ENCODE peak calls at places on chromosomes 7 and 10, in six cellular contexts. M, B, W, J, F and Z are unnamed samples.

GRCh38 chr10:32112055-32112454 is 55.8 kb upstream of the KIF5B start:
- DNase-seq in J (peak; percentile 81), M (no peak), F (peak; percentile 92), B (peak; percentile 54), W (no peak), Z (peak; percentile 87)

GRCh38 chr10:61031341-61031740 is 87.4 kb upstream of the RHOBTB1 start:
- DNase-seq in W (no peak), B (no peak), J (no peak), F (no peak), M (no peak), Z (no peak)

GRCh38 chr10:37856881-37857286 is 526 bp downstream of the ZNF248 start:
- DNase-seq in M (peak; percentile 6), B (no peak), J (peak; percentile 22), F (peak; percentile 5), W (no peak), Z (peak; percentile 69)

GRCh38 chr10:17366705-17367104 is 87.7 kb downstream of the ST8SIA6 start:
- DNase-seq in J (no peak), B (no peak), M (no peak), F (no peak), W (no peak), Z (no peak)

GRCh38 chr10:117175215-117175900 is 21.9 kb upstream of the KCNK18 start:
- DNase-seq in F (no peak), M (peak; percentile 70), W (no peak), B (no peak), J (no peak), Z (no peak)

GRCh38 chr7:14836571-14837189 is 65.9 kb downstream of the DGKB start:
- DNase-seq in M (peak; percentile 56), W (peak; percentile 15), J (peak; percentile 63), B (peak; percentile 94), F (peak; percentile 53), Z (peak; percentile 59)

GRCh38 chr10:649798-650690 is 39.4 kb downstream of the DIP2C start:
- DNase-seq in M (peak; percentile 57), J (no peak), B (no peak), W (no peak), F (no peak), Z (peak; percentile 73)

GRCh38 chr10:86085136-86085535 is 281.5 kb downstream of the GRID1 start:
- DNase-seq in F (no peak), W (no peak), M (no peak), J (no peak), B (no peak), Z (no peak)

GRCh38 chr10:73439605-73440298 is 6.4 kb upstream of the MSS51 start:
- DNase-seq in B (no peak), F (peak; percentile 54), J (peak; percentile 51), M (no peak), W (no peak), Z (peak; percentile 76)

GRCh38 chr10:48670978-48671913 is 13.4 kb upstream of the WDFY4 start:
- DNase-seq in F (no peak), J (no peak), W (peak; percentile 32), M (peak; percentile 83), B (no peak), Z (no peak)

GRCh38 chr10:120949511-120950102 is 98.4 kb downstream of the WDR11 start:
- DNase-seq in W (no peak), M (peak; percentile 71), F (no peak), J (peak; percentile 3), B (no peak), Z (peak; percentile 77)

GRCh38 chr7:41029072-41029492 is 673.8 kb downstream of the INHBA start:
- DNase-seq in W (no peak), J (peak; percentile 88), F (peak; percentile 73), M (no peak), B (no peak), Z (peak; percentile 89)

GRCh38 chr10:113869789-113870188 is 15.3 kb downstream of the NHLRC2 start:
- DNase-seq in M (no peak), J (no peak), W (no peak), B (no peak), F (no peak), Z (no peak)

GRCh38 chr10:78472542-78472890 is 438.9 kb downstream of the RPS24 start:
- DNase-seq in J (no peak), F (no peak), W (peak; percentile 37), B (no peak), M (peak; percentile 64), Z (no peak)

GRCh38 chr10:100554902-100555301 is 19.2 kb downstream of the HIF1AN start:
- DNase-seq in B (no peak), W (no peak), M (no peak), J (no peak), F (no peak), Z (no peak)

DNA sequence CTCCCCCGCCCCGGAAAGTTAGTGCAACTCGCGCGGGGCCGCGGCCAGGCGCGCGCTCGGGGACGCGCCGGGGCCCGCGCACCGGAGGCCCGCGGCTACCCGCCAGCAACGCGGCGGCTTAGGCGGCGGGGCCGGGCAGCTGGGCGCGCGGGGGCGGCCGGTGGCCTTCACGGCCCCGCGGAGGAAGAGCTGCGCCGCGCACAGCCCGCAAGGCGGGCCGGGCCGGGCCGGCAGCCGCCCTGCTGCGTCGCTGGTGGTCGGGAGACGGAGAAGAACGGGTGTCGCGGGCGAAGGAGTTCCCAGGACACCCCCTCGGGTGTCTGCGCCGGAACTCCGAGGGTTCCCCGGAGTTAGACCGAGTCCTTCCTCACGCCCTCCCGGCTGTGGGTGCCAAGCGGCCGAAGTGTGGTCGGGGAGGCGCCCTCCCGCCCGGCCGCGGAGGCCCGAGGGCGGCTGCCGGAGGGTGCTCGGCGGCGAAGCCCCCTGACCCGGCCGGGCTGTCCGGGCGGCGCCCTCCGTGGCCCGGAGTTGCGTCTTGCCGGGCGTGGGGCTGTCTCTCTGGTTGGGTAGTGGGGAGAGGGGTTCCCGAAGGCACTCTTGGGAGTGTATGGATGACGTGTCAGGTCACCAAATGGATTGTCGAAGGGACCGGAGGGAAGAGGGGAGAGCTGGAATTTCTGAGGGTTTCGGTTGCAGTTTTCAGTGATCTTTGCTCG is 584 bp downstream of the ST7 start:
- DNase-seq in B (peak; percentile 89), J (peak; percentile 79), F (peak; percentile 84), W (peak; percentile 58), M (peak; percentile 86), Z (peak; percentile 91)
- H3K4me3 ChIP-seq in B (peak overlapping the region; percentile 95), J (peak overlapping the region; percentile 95), F (peak overlapping the region; percentile 73), W (peak overlapping the region; percentile 96), M (peak overlapping the region; percentile 94), Z (peak overlapping the region; percentile 89)

GRCh38 chr7:130907439-130907838 is 173.4 kb upstream of the KLF14 start:
- DNase-seq in F (no peak), J (no peak), W (no peak), M (no peak), B (no peak), Z (no peak)

GRCh38 chr7:130909881-130910672 is 176.1 kb upstream of the KLF14 start:
- DNase-seq in J (peak; percentile 75), M (no peak), F (no peak), B (no peak), W (no peak), Z (no peak)

GRCh38 chr7:130906575-130906974 is 172.6 kb upstream of the KLF14 start:
- DNase-seq in B (no peak), M (no peak), F (no peak), J (no peak), W (no peak), Z (no peak)

GRCh38 chr7:130909161-130909836 is 175.3 kb upstream of the KLF14 start:
- DNase-seq in B (no peak), M (no peak), F (no peak), W (no peak), J (no peak), Z (no peak)

DNA sequence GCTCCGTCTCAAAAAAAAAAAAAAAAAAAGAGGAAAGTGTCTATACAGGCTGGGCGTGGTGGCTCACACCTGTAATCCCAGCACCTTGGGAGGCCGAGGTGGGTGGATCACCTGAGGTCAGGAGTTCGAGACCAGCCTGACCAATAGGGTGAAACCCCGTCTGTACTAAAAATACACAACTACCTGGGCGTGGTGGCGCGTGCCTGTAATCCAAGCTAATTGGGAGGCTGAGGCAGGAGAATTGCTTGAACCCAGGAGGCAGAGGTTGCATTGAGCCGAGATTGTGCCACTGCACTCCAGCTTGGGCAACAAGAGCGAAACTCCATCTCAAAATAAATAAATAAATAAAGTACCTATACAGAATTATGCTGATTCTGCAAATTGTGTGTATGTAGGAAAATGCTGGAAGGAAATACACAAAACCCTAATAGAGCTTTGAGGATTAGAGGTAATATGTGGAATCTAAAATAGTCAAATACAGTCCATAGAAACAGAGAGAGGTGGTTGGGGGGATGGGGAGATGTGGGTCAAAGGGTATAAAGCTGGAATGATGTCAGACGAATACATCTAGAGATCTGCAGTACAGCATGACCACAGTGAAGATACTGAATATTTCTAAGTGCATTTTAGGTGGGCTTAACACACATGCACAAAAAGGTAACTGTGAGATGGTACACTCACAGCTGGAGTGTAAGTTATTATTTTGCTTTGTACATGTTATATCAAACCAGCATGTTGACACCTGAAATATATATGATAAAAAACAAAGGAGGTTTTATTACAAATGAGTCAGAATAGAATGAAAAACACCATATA is 174.5 kb upstream of the KLF14 start:
- DNase-seq in F (no peak), B (no peak), W (no peak), M (no peak), J (no peak), Z (no peak)
- H3K4me3 ChIP-seq in F (peak overlapping the region; percentile 68), B (peak overlapping the region; percentile 60), W (no peak overlapping the region), M (no peak overlapping the region), J (peak overlapping the region; percentile 88), Z (peak overlapping the region; percentile 77)

DNA sequence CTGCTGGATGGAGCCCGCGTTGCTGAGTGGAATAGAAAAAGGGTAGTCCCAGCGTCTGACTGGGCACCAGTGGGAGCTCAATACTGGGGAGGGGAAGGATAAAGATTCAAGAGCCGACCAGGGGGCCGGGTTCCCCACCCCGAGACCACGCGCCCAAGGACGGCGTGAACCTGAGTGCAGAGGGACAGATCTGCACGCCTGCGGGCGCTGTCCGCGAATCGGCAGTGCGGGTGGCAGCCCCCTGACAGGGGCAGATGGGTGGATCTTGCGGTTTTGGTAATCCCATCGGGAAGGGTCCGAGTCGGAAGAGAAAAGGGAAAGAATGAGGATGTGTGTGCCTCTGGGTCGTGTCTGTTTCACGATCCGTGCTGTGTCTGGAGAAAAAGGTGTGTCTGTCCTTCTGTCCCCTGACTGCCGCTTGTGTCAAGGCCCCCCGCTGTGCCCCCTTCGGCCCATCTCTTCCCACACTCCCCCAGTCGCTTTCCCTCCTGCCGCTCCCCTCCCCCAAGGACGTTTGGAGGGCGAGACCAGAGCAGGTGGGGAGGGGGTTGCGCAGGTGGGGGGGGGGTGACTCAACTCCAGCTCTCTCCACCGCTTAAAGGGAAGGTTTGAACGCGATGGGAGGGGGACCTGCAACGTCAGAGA is 711 bp upstream of the VGF start:
- DNase-seq in W (no peak), J (no peak), F (no peak), M (peak; percentile 84), B (no peak), Z (peak; percentile 38)
- H3K4me3 ChIP-seq in W (peak overlapping the region; percentile 72), J (peak overlapping the region; percentile 25), F (peak overlapping the region; percentile 40), M (peak overlapping the region; percentile 51), B (peak overlapping the region; percentile 39), Z (peak overlapping the region; percentile 55)

DNA sequence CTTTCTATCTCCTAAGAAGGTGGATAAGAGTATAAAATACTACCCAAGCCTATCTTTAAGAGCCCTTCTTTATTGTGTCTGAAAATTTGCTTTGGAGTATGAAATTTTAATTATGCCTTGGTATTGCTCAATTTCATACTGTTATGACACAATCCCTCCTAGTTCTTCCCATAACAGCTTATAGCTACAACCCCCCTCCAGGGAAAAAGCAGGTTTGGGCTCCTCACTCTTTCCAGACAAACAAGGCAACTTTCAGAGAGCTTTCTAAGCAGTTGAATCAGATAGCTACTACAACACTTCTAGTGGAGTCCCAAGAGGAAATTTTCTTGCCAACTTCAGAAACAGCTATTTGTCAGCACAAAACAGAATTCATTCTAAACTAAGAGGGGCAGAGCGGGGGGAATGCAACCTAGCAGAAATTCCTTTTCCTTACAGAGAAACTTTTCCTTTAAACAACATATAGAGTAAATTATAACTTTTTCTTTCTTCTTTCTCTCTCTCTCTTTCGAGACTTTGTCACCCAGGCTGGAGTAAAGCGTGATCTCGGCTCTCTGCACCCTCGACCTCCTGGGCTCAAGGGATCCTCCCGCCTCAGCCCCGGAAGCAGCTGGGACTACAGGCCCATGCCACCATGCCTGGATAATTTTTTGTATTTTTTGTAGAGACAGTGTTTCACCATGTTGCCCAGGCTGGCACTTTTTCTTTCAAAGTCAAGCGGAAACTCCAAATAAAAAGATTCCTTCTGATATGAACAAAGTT is 26.0 kb upstream of the JMJD1C start:
- DNase-seq in W (no peak), M (no peak), B (peak; percentile 90), J (peak; percentile 93), F (peak; percentile 88), Z (peak; percentile 84)
- H3K4me3 ChIP-seq in W (no peak overlapping the region), M (no peak overlapping the region), B (peak overlapping the region; percentile 28), J (no peak overlapping the region), F (no peak overlapping the region), Z (peak overlapping the region; percentile 53)